ENCODE peak calls at places on chromosomes 16 and 17, in four cellular contexts. S is A549, F is H1, T is K562. J is an unnamed sample.

GRCh38 chr16:49342336-49343265 is 31.0 kb upstream of the C16orf78 start:
- DNase-seq in F (no peak), T (no peak), S (no peak), J (no peak)

GRCh38 chr17:16906670-16907069 is 65.2 kb downstream of the TNFRSF13B start:
- DNase-seq in F (no peak), T (no peak), S (no peak), J (no peak)

GRCh38 chr16:871562-872330 is 71.2 kb upstream of the GNG13 start:
- DNase-seq in F (no peak), T (no peak), S (no peak), J (no peak)

GRCh38 chr17:57455063-57455914 is 199.0 kb downstream of the MSI2 start:
- DNase-seq in F (no peak), T (no peak), S (no peak), J (no peak)

GRCh38 chr16:55832788-55833583 is at the start of gene CES1:
- DNase-seq in S (peak), T (no peak), F (no peak), J (peak)

GRCh38 chr16:81604960-81605383 is 160.4 kb downstream of the CMIP start:
- DNase-seq in S (peak), T (no peak), F (no peak), J (no peak)

GRCh38 chr17:49992933-49993422 is 2.0 kb downstream of the DLX3 start:
- DNase-seq in F (no peak), S (no peak), T (no peak), J (no peak)

GRCh38 chr16:88391497-88391850 is 8.7 kb downstream of the ZNF469 start:
- DNase-seq in F (no peak), S (no peak), T (no peak), J (no peak)

GRCh38 chr16:30941600-30942420 is 7.1 kb upstream of the ORAI3 start:
- DNase-seq in T (peak), F (no peak), S (peak), J (peak)

GRCh38 chr16:85614338-85615013 is 1.4 kb downstream of the GSE1 start:
- DNase-seq in S (no peak), T (peak), F (no peak), J (no peak)

GRCh38 chr17:13046361-13046760 is 28.5 kb upstream of the ELAC2 start:
- DNase-seq in T (no peak), F (no peak), S (no peak), J (no peak)

GRCh38 chr16:54933281-54934150 is 2.9 kb downstream of the IRX5 start:
- DNase-seq in F (no peak), T (no peak), S (no peak), J (no peak)

GRCh38 chr16:907819-908218 is 63.0 kb downstream of the LMF1 start:
- DNase-seq in T (no peak), S (no peak), F (no peak), J (no peak)

GRCh38 chr17:80327518-80327917 is 66.9 kb downstream of the RNF213 start:
- DNase-seq in F (no peak), T (no peak), S (no peak), J (no peak)

GRCh38 chr16:10871157-10871991 is 5.6 kb upstream of the CIITA start:
- DNase-seq in F (no peak), S (no peak), T (no peak), J (peak)

GRCh38 chr16:49483251-49483650 is 109.6 kb downstream of the C16orf78 start:
- DNase-seq in F (no peak), S (no peak), T (no peak), J (no peak)

GRCh38 chr17:79560527-79560926 is 50.3 kb downstream of the RBFOX3 start:
- DNase-seq in F (no peak), T (no peak), S (no peak), J (no peak)

GRCh38 chr16:87045462-87046216 is 271.6 kb downstream of the C16orf95 start:
- DNase-seq in S (no peak), T (no peak), F (no peak), J (no peak)

GRCh38 chr16:998211-998610 is 16.6 kb downstream of the SOX8 start:
- DNase-seq in S (no peak), F (no peak), T (no peak), J (no peak)

GRCh38 chr17:16286009-16286946 is 67.0 kb downstream of the CENPV start:
- DNase-seq in S (peak), T (peak), F (peak), J (peak)

GRCh38 chr17:5281814-5282638 is at the start of gene RABEP1:
- DNase-seq in F (peak), S (peak), T (peak), J (peak)
- TF ChIP-seq RNF2 in F (no peak), S (no peak), T (no peak), J (no peak)

DNA sequence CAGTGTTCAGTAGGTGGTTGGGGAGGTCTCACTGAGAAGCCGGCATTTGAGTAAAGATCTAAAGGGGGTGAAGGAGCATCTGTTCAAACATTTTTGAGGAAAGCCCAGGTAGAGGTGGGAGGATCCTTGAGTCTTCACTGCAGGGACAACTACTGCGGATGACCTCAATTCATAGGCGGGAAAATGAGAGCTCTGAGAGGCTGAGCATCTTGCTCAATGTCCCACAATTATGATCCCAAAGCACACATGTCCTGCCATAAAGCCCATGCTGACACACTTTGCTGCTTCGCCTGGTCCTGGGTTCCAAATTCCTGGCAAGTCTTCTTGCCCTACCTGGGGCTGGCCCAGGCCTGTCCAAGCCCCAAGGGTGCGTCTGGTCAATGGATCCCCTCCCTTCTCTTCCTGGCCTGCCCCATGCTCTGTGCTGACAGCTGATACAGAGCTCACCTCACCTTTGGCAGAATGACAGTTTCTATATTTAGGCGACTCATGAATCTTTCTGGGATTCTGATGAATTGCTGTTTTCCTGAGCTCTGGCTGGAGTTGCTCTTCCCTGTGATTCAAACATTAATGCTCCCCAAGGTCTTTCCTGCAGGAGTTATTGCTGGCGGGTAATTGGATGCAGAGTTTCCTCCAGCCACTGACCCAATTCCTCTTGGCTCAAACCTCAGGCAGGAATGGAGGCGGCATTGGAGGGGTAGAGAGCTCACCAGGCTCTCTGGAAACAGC is 129.1 kb downstream of the ASIC2 start:
- DNase-seq in S (no peak), F (no peak), T (no peak), J (no peak)
- TF ChIP-seq CEBPB in S (no peak), F (no peak), T (no peak), J (no peak)

DNA sequence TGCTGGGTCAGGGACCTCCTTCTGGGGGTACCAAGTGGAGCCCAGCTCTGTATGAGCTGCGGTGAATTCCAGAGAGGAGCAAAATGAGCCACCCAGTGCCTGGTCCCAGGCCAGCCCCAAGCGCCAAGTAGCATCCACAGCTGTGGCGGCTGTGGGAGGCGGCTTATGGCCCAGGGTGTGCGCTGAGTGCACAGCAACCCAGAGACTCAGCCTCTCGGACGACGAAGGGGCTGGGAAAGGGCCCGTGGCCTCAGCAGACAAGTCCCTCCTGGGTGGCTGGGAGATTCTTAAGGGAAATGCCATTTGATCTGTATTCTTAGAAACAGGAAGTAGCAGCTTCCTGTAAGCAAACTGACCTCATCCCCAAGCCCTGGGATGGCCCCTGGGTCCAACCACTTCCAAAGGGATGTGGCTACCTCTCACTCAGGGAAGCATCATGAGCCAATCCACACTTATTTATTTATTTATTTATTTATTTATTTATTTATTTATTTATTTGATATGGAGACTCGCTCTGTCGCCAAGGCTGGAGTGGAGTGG is 19.8 kb upstream of the ATP2A3 start:
- DNase-seq in T (no peak), F (no peak), S (peak), J (no peak)
- TF ChIP-seq RNF2 in T (no peak), F (no peak), S (no peak), J (no peak)

GRCh38 chr17:28500712-28501379 is 5.3 kb upstream of the FOXN1 start:
- DNase-seq in T (peak), S (no peak), F (no peak), J (no peak)
- TF ChIP-seq CEBPB in T (no peak), S (no peak), F (no peak), J (no peak)